ENCODE peak calls at places on chromosome 3, in eight cellular contexts. M is GF-D8, Q is gastrocnemius medialis, J is choroid plexus epithelial cell, D is SHP77, A is cardiac muscle cell, U is non-pigmented ciliary epithelial cell, B is naive B cell. T is an unnamed sample.

GRCh38 chr3:23676093-23676492 is 129.7 kb upstream of the UBE2E1 start:
- DNase-seq in D (no peak), A (no peak), M (no peak), B (no peak), Q (no peak), U (no peak), J (peak), T (no peak)

GRCh38 chr3:196111939-196112386 is 30.1 kb upstream of the TFRC start:
- DNase-seq in J (no peak), M (no peak), B (peak), D (no peak), Q (no peak), A (no peak), U (no peak), T (no peak)

GRCh38 chr3:195825857-195826804 is 14.4 kb upstream of the MUC4 start:
- DNase-seq in U (no peak), Q (no peak), B (no peak), J (no peak), D (no peak), M (no peak), A (no peak), T (no peak)

GRCh38 chr3:43024183-43024865 is 45.2 kb downstream of the GASK1A start:
- DNase-seq in U (no peak), M (peak), J (no peak), Q (no peak), A (no peak), D (no peak), B (no peak), T (peak)

GRCh38 chr3:196968233-196969000 is at the start of gene PIGZ:
- DNase-seq in B (peak), U (no peak), A (peak), Q (no peak), J (no peak), D (no peak), M (peak), T (peak)

GRCh38 chr3:192273611-192274010 is 453.7 kb downstream of the FGF12 start:
- DNase-seq in Q (no peak), B (no peak), U (no peak), D (no peak), M (no peak), J (no peak), A (no peak), T (no peak)

GRCh38 chr3:140176526-140176925 is 241.5 kb downstream of the CLSTN2 start:
- DNase-seq in B (no peak), D (no peak), U (peak), J (no peak), Q (no peak), A (peak), M (no peak), T (no peak)

GRCh38 chr3:58626841-58627579 is 39.6 kb downstream of the FAM3D start:
- DNase-seq in A (no peak), Q (no peak), D (no peak), B (no peak), U (no peak), J (no peak), M (no peak), T (no peak)

GRCh38 chr3:141940204-141940776 is 63.8 kb downstream of the ATP1B3 start:
- DNase-seq in U (peak), M (peak), A (peak), D (peak), B (no peak), Q (no peak), J (peak), T (peak)

GRCh38 chr3:21729888-21730459 is 21.0 kb downstream of the ZNF385D start:
- DNase-seq in A (peak), M (no peak), J (peak), U (peak), B (no peak), D (no peak), Q (no peak), T (no peak)

GRCh38 chr3:128487538-128487812 is 5.5 kb downstream of the GATA2 start:
- DNase-seq in Q (no peak), D (no peak), U (no peak), J (no peak), M (no peak), B (no peak), A (no peak), T (no peak)

GRCh38 chr3:125622381-125622788 is 27.1 kb upstream of the OSBPL11 start:
- DNase-seq in U (no peak), A (no peak), D (no peak), M (no peak), Q (peak), B (no peak), J (no peak), T (no peak)

GRCh38 chr3:98984024-98984423 is 82.5 kb upstream of the DCBLD2 start:
- DNase-seq in Q (no peak), M (no peak), D (no peak), J (no peak), B (no peak), A (no peak), U (no peak), T (no peak)

GRCh38 chr3:128297401-128298138 is 144.3 kb downstream of the EEFSEC start:
- DNase-seq in Q (no peak), A (peak), U (no peak), D (no peak), B (no peak), M (no peak), J (peak), T (no peak)

GRCh38 chr3:114498779-114499370 is 205.0 kb downstream of the TIGIT start:
- DNase-seq in J (peak), U (peak), D (peak), Q (peak), B (no peak), A (peak), M (no peak), T (no peak)

GRCh38 chr3:159128628-159129027 is 326.8 kb downstream of the MFSD1 start:
- DNase-seq in B (no peak), Q (no peak), A (peak), D (no peak), J (peak), U (peak), M (no peak), T (peak)

GRCh38 chr3:96209703-96210102 is 604.7 kb upstream of the EPHA6 start:
- DNase-seq in D (no peak), A (no peak), M (no peak), B (no peak), J (no peak), U (no peak), Q (no peak), T (no peak)

GRCh38 chr3:190182418-190183043 is 61.8 kb upstream of the P3H2 start:
- DNase-seq in A (no peak), J (peak), M (no peak), D (no peak), B (no peak), Q (no peak), U (no peak), T (no peak)

GRCh38 chr3:64093825-64094712 is 70.8 kb upstream of the PSMD6 start:
- DNase-seq in D (no peak), U (no peak), B (no peak), A (no peak), J (no peak), M (no peak), Q (no peak), T (no peak)

GRCh38 chr3:28476194-28476593 is 127.6 kb upstream of the AZI2 start:
- DNase-seq in A (peak), U (peak), J (peak), D (no peak), B (no peak), Q (no peak), M (no peak), T (peak)

GRCh38 chr3:68007621-68008226 is 353.3 kb upstream of the SUCLG2 start:
- DNase-seq in A (no peak), Q (no peak), M (no peak), B (no peak), U (no peak), J (no peak), D (no peak), T (no peak)

GRCh38 chr3:184601576-184602405 is 40.2 kb downstream of the EPHB3 start:
- DNase-seq in Q (no peak), U (no peak), B (no peak), J (no peak), M (no peak), A (no peak), D (no peak), T (no peak)

GRCh38 chr3:71010731-71011455 is 572.6 kb downstream of the FOXP1 start:
- DNase-seq in B (peak), U (no peak), A (no peak), J (no peak), D (no peak), Q (no peak), M (no peak), T (no peak)

GRCh38 chr3:12662593-12663310 is 1.2 kb downstream of the RAF1 start:
- DNase-seq in U (no peak), D (peak), B (peak), M (peak), J (peak), Q (peak), A (peak), T (peak)

GRCh38 chr3:160720123-160720746 is 35.8 kb upstream of the PPM1L start:
- DNase-seq in M (no peak), J (peak), B (no peak), D (no peak), Q (no peak), U (no peak), A (no peak), T (no peak)

GRCh38 chr3:163773136-163773535 is 1305.2 kb downstream of the SI start:
- DNase-seq in A (no peak), M (no peak), D (no peak), J (no peak), Q (no peak), U (no peak), B (no peak), T (no peak)

GRCh38 chr3:97910931-97911351 is 61.3 kb downstream of the RIOX2 start:
- DNase-seq in M (no peak), A (peak), Q (no peak), B (peak), J (peak), U (no peak), D (no peak), T (no peak)

T was measured in AML-193.